ENCODE peak calls at places on chromosomes 2 and 18, in six cellular contexts. U, O, D, K, V and S are unnamed samples.

GRCh38 chr2:157194097-157194688 is 63.3 kb upstream of the GALNT5 start:
- DNase-seq in U (peak), O (peak), D (peak), K (no peak), V (peak), S (peak)

GRCh38 chr2:96853321-96853720 is 4.5 kb downstream of the ANKRD39 start:
- DNase-seq in U (no peak), O (no peak), D (no peak), K (no peak), V (no peak), S (no peak)

GRCh38 chr2:190713476-190713875 is 64.6 kb downstream of the NAB1 start:
- DNase-seq in U (no peak), O (no peak), D (no peak), K (no peak), V (peak), S (no peak)

GRCh38 chr2:12400543-12400942 is 316.2 kb upstream of the TRIB2 start:
- DNase-seq in U (no peak), O (no peak), D (no peak), K (no peak), V (no peak), S (no peak)

GRCh38 chr2:119494163-119494790 is 30.0 kb downstream of the SCTR start:
- DNase-seq in U (no peak), O (no peak), D (no peak), K (no peak), V (no peak), S (no peak)

GRCh38 chr18:5890261-5890605 is 5.1 kb downstream of the TMEM200C start:
- DNase-seq in U (peak), O (no peak), D (no peak), K (no peak), V (no peak), S (no peak)

GRCh38 chr2:47519604-47520301 is 116.8 kb downstream of the MSH2 start:
- DNase-seq in U (no peak), O (no peak), D (no peak), K (no peak), V (no peak), S (no peak)

GRCh38 chr2:199861116-199861774 is 10.3 kb upstream of the FTCDNL1 start:
- DNase-seq in U (peak), O (peak), D (no peak), K (no peak), V (peak), S (no peak)

GRCh38 chr2:27453968-27454367 is 11.8 kb downstream of the KRTCAP3 start:
- DNase-seq in U (no peak), O (no peak), D (no peak), K (no peak), V (no peak), S (no peak)

GRCh38 chr2:145012214-145012670 is 492.3 kb upstream of the ZEB2 start:
- DNase-seq in U (peak), O (no peak), D (no peak), K (no peak), V (peak), S (peak)

GRCh38 chr18:24368749-24369148 is 28.9 kb downstream of the OSBPL1A start:
- DNase-seq in U (peak), O (no peak), D (no peak), K (no peak), V (peak), S (no peak)

GRCh38 chr18:68791801-68792200 is 6.1 kb upstream of the CCDC102B start:
- DNase-seq in U (no peak), O (no peak), D (no peak), K (no peak), V (peak), S (no peak)

GRCh38 chr2:108936868-108937265 is 52.2 kb downstream of the EDAR start:
- DNase-seq in U (no peak), O (no peak), D (no peak), K (no peak), V (no peak), S (no peak)

GRCh38 chr2:15636972-15637785 is 45.5 kb downstream of the DDX1 start:
- DNase-seq in U (peak), O (peak), D (peak), K (peak), V (peak), S (peak)

GRCh38 chr2:168439536-168439935 is 16.5 kb upstream of the CERS6 start:
- DNase-seq in U (peak), O (no peak), D (no peak), K (no peak), V (peak), S (no peak)

GRCh38 chr2:187658952-187659525 is 104.8 kb upstream of the TFPI start:
- DNase-seq in U (peak), O (no peak), D (no peak), K (peak), V (peak), S (peak)

GRCh38 chr2:159052157-159052561 is 83.7 kb downstream of the TANC1 start:
- DNase-seq in U (no peak), O (no peak), D (no peak), K (no peak), V (peak), S (no peak)

GRCh38 chr2:241863021-241863954 is 4.6 kb upstream of the PDCD1 start:
- DNase-seq in U (no peak), O (no peak), D (no peak), K (no peak), V (peak), S (no peak)

GRCh38 chr18:23405626-23406025 is 47.5 kb upstream of the RIOK3 start:
- DNase-seq in U (peak), O (no peak), D (no peak), K (no peak), V (no peak), S (no peak)

GRCh38 chr2:71313016-71313766 is 18.4 kb upstream of the ZNF638 start:
- DNase-seq in U (no peak), O (no peak), D (no peak), K (no peak), V (no peak), S (no peak)

GRCh38 chr2:141341444-141341843 is 789.4 kb downstream of the LRP1B start:
- DNase-seq in U (peak), O (no peak), D (no peak), K (peak), V (peak), S (peak)

GRCh38 chr2:26613241-26614204 is 27.6 kb downstream of the CIB4 start:
- DNase-seq in U (no peak), O (no peak), D (no peak), K (no peak), V (no peak), S (no peak)

GRCh38 chr2:241948299-241948897 is 78.9 kb downstream of the RTP5 start:
- DNase-seq in U (no peak), O (no peak), D (no peak), K (no peak), V (no peak), S (no peak)

GRCh38 chr18:5142859-5143258 is 54.2 kb downstream of the AKAIN1 start:
- DNase-seq in U (no peak), O (no peak), D (no peak), K (no peak), V (no peak), S (no peak)

GRCh38 chr2:105329561-105330495 is at the start of gene TGFBRAP1:
- DNase-seq in U (peak), O (no peak), D (peak), K (no peak), V (peak), S (peak)

GRCh38 chr18:25896178-25896780 is 194.1 kb downstream of the SS18 start:
- DNase-seq in U (peak), O (peak), D (peak), K (peak), V (peak), S (peak)

GRCh38 chr2:102478686-102479470 is 5.9 kb downstream of the SLC9A4 start:
- DNase-seq in U (no peak), O (no peak), D (no peak), K (no peak), V (no peak), S (no peak)
- TF ChIP-seq CTCF in U (peak), O (peak), D (no peak), K (no peak), V (no peak), S (no peak)

GRCh38 chr2:67400560-67401464 is 3.7 kb downstream of the ETAA1 start:
- DNase-seq in U (peak), O (no peak), D (no peak), K (no peak), V (peak), S (peak)
- H3K27ac ChIP-seq in U (peak), O (no peak), D (no peak), K (no peak), V (peak), S (no peak)

DNA sequence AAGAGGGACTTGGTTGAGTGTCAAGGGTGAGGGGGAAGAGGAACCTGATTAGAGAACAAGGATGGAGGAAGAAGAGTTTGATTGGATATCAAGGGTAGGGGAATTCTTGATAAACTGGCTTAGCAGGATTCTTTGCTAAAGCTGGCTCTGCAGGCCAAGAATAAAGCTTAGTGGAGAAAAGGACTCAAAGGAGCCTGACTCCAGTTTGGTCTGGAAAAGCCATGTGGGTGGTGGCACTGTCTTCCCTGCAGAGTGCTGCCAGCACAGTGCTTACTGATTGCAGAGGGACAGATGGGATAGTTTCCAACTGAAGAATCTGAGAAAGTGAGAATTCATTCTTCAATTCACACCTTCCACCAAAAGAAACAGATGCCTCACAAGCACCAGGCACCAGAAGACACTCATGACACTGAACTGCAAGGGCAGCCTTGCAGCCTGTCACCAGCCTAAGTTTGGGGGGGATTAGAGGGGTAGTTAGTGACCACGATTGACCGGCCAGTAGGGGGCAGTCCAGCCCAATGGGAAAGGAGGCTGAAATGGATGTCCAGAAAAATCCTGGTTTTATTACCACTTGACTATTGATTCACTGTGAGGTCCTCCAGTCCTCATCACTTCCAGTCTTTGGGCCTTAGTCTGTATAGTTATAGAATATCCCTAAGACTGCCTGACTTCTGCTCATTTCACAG is 334.5 kb downstream of the SMAD2 start:
- DNase-seq in U (peak), O (peak), D (peak), K (no peak), V (no peak), S (peak)
- TF ChIP-seq CTCF in U (peak), O (peak), D (peak), K (no peak), V (peak), S (no peak)

DNA sequence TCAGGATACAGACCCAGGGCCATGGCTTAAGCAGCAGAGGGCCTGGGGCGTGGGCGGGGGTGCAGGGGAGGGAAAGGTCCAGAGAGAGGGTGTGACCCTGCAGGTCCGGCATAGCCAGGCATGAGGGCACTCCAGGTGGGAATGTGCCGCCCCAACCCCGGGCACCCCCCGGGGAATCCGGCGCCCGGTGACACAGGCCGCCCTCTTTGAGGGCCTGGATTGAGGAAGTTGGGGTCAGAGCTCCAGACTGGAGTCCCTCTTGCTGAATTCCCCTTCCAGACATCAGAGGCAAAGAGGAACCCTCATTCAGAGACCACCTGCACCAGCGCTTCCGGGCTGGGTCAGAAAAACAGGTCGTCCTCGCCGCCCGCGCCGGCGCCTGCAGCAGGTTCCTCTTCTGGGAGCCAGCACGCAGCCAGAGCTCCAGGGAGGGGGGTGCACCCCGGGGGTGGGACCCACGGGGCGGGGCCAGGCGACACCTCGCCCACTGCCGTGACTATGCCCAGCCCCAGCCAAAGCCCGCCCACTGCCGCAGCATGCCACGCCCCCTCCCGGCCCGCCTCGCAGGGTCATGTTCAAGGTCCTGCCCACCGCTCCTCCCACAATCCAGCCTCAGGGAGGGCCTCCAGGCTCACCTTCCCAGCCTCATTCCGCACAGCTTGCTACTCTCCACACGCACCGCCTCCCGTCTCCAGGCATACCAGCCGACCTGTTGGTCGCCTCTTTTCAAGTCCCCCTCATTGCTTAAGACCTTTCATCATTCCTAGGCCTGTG is 98.3 kb upstream of the ID2 start:
- DNase-seq in U (peak), O (no peak), D (peak), K (no peak), V (peak), S (peak)
- H3K27ac ChIP-seq in U (no peak), O (peak), D (peak), K (no peak), V (no peak), S (no peak)

DNA sequence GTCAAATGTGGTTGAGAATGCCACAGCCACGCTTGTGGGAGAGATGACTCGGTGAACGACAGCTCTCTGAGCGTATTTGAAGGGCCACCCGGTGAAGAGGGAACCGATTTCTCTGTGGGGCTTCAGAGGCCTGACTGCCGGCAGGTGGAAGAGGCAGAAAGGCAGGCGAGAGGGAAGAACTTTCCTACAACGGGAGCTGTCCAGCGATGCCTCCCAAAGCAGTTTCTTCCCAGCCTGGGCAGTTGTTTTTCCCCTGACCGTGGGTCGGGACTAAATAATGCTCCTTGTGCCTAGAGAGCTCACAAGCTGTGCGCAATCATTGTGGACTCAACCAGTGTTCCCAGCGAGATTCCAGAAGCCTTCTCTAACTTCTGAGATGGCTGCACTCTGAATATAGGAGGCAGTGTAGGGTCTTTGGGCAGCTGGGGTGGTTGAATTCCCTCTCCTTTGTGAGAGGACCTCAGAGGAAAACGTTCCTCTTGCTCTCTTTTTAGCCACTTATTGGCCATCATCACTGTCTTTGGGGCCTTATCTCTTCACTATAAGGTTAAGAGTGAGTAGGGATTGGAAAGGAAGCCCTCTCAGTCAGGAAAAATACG is 702 bp downstream of the SEC11C start:
- DNase-seq in U (peak), O (no peak), D (peak), K (no peak), V (peak), S (peak)
- TF ChIP-seq CTCF in U (no peak), O (no peak), D (no peak), K (no peak), V (no peak), S (no peak)